ENCODE peak calls at places on chromosomes 16 and 17, in four cellular contexts. L, F, B and H are unnamed samples.

GRCh38 chr17:82844796-82845162 is 5.0 kb upstream of the ZNF750 start:
- DNase-seq in F (no peak), L (no peak), B (no peak), H (no peak)

GRCh38 chr17:76683921-76684745 is 26.6 kb downstream of the MXRA7 start:
- DNase-seq in L (no peak), B (no peak), F (no peak), H (no peak)

GRCh38 chr16:85173077-85173980 is 61.1 kb upstream of the CIBAR2 start:
- DNase-seq in F (peak), B (no peak), L (no peak), H (peak)

GRCh38 chr17:65297384-65297783 is 160.2 kb downstream of the RGS9 start:
- DNase-seq in B (no peak), F (peak), L (no peak), H (no peak)

GRCh38 chr16:10787304-10787703 is 31.3 kb downstream of the TVP23A start:
- DNase-seq in L (no peak), F (no peak), B (no peak), H (no peak)

GRCh38 chr16:69036399-69037091 is 68.9 kb upstream of the HAS3 start:
- DNase-seq in B (no peak), L (no peak), F (no peak), H (no peak)

GRCh38 chr16:57653936-57654335 is 14.2 kb upstream of the ADGRG3 start:
- DNase-seq in B (no peak), L (no peak), F (no peak), H (no peak)

GRCh38 chr17:17433260-17433659 is 43.5 kb upstream of the MED9 start:
- DNase-seq in L (no peak), F (peak), B (no peak), H (no peak)

GRCh38 chr16:67237396-67238277 is 9.6 kb downstream of the FHOD1 start:
- DNase-seq in L (peak), B (no peak), F (no peak), H (no peak)
- H3K4me3 ChIP-seq in L (no peak), B (no peak), F (no peak), H (no peak)

DNA sequence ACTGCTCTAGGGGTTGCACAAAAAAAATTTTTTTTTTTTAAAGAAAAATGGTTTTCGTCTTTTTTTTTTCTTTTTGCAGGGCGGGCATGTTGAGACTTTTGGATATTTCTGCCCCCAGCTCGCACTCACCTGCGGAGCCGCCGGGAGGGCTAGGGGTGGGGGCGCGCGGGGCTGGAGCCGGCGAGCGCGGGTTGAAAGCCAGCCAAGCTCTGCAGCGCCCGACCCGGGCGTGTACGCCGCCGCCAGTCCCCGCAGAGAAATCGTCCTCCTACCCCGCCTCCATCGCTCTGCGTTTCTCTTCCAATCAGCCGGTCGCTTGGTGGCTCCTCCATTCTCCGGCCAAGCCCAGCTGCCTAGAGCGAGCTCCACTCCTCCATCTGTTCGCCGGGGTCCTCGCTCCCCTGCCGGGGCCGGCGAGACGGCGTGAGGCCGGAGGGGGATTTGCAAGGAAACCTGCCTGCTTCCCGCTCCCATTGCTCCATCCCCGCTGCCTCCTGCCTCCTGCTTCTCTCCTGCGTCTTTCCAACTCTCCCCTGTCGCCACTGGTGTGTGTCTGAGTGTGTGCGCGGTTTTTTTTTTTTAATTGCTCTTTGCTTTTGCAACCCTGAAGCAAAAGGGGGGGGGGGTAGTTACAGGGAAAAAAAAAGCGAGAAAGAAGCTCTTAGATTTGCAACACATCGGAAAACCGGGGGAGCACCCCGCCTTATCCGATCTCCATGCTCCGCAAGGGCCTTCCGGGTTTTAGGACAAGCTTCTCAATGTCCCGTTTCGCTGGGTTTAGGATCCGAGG is 1.8 kb upstream of the UBTF start:
- DNase-seq in L (peak), F (peak), B (peak), H (no peak)
- TF ChIP-seq CTCF in L (no peak), F (no peak), B (no peak), H (no peak)

DNA sequence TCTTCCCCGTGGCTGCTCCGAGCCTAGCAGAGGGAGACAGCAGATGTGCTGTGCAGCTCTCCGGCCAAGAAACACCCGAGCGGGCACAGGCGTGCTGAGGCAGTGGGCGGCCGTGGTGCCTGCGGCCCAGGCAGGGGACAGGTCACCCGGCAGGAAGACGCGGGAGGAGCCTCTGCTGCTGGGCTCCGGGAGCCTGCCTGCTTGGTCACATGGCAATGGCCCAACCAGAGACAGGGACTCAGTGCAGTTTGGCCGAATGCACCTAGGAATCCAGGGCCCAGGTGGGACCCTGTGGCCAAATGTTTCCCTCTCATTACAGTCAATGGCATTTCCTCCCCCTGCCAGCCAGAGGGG is 118.1 kb downstream of the C16orf78 start:
- DNase-seq in F (no peak), L (peak), B (peak), H (no peak)
- H3K4me3 ChIP-seq in F (no peak), L (peak), B (peak), H (no peak)

DNA sequence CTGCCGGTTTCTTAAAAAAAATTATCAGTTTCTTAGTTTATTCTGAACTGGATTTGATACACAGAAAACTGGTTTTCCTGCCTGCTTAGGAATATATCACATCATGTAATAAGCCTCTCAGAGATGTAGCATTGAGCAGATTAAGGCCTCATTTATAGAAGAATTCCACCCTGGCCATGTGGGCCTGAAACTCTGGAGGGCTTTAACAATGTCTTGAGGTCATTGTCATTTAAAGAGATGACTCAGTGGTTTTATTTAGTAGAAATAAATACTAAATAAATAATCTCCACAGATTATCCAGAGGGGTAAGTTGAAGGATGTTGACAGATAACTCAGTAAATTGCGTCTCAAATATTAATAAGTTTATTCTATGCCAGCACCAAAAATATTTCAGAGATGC is 56.9 kb downstream of the PRKCA start:
- DNase-seq in F (no peak), B (no peak), L (no peak), H (no peak)
- TF ChIP-seq CTCF in F (no peak), B (no peak), L (no peak), H (no peak)

GRCh38 chr16:86496929-86497381 is 13.4 kb upstream of the FOXF1 start:
- DNase-seq in B (no peak), L (no peak), F (no peak), H (no peak)

GRCh38 chr16:86498155-86498651 is 12.1 kb upstream of the FOXF1 start:
- DNase-seq in F (peak), L (no peak), B (no peak), H (no peak)

GRCh38 chr16:86499889-86500707 is 10.2 kb upstream of the FOXF1 start:
- DNase-seq in F (no peak), B (no peak), L (peak), H (no peak)

GRCh38 chr16:86497551-86498021 is 12.7 kb upstream of the FOXF1 start:
- DNase-seq in F (no peak), L (no peak), B (no peak), H (no peak)

DNA sequence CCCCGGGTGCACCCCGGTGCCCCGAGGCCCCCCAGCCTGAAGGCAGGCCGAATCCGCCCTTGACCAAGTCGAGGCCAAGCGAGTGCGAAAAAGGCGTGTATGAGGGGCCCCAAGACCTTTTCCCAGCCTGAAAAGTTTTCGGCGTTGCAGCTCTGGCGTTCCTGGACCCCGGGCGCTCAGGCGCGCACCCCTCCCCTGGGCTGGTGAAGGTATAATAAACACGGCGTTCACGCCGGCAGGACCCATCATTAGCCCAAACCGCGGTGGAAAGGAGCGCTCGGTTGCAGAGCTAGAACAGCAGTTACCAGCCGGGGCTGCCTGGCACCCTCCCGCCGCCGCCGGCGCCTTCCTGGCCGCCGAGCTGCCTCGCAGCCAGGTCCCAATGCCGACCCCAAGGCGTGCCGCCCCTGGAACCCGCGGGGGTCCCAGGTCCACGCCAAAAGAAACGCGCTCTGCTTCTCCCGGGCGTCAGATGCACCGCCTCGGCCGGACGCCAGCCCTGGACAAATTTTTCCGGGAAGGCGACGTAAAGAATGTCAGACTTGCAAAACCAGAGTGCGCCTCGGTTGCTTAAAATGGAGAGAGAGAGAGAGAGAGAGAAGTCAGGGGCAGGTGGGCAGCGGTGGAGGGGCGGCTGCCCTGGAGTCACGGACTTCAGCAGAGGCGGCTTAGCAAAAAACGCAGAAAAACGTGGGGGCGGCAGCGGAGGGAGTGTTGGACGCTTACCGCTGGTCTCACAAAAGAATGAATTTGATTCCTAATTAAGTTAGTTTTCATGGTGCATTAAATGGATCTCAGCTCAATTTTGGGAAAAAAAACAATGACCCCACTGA is 11.4 kb upstream of the FOXF1 start:
- DNase-seq in L (peak), F (peak), B (no peak), H (no peak)
- H3K4me3 ChIP-seq in L (no peak), F (peak), B (no peak), H (no peak)

GRCh38 chr17:79658811-79659207 is 48.0 kb upstream of the RBFOX3 start:
- DNase-seq in F (peak), L (no peak), B (peak), H (no peak)
- TF ChIP-seq CTCF in F (no peak), L (no peak), B (peak), H (peak)

DNA sequence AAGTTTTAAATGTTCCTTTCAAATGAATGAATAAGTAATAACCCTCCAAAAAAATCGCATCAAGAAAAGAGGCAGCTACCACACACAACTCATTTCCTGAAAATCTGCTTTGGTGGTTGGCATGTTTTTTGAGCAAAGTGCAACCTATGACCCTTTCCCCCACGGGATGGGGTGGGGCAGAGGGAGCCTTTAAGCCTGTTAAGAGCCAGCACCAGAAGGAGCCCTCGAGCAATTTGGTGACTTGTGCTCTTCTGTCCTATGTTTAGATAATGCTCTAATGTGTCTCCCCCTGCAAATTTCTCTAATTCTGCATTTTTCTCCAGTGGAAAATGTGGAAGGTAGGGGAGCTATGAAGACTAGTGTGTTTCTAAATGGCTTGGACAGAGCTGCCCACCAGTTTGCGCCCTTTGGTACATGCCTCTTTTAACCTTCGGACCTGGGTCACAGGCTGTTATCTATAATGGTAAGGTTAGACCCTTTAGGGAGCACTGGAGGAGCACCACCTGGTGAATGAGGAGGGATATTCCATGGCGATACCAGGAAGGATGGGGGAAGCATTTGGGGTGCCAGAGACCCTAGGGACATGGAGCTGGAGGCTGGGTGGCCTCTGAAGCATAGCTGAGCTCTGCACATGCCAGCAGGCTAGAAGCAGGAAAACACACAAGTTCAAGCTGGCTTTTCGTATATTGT is 1.6 kb downstream of the PYCARD start:
- DNase-seq in F (peak), B (no peak), L (no peak), H (no peak)
- H3K4me3 ChIP-seq in F (no peak), B (peak), L (no peak), H (no peak)

GRCh38 chr16:74936902-74937560 is 47.9 kb downstream of the WDR59 start:
- DNase-seq in B (no peak), L (no peak), F (peak), H (peak)
- TF ChIP-seq CTCF in B (no peak), L (no peak), F (no peak), H (no peak)

DNA sequence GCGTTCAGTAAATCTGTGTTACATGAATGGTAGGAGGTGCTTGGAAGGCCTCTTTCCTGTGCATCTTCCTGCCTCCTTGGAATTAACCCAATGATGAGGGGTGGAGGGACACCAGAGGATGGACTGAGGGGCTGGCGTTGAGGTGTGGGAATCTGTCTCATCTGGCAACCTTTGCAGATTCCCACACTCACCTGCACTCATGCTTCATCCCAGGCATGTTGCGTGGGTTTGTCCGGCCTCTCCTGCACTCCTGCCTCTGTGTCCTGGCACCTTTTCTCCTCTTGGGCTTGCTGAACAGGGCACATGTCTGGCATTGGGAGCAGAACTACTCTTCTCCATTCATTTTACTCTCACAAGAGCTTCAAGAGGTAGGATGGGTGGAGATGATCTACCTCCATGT is 3.1 kb upstream of the IGFBP4 start:
- DNase-seq in L (no peak), B (no peak), F (no peak), H (no peak)
- H3K4me3 ChIP-seq in L (no peak), B (no peak), F (no peak), H (no peak)